ENCODE peak calls at places on chromosomes 4 and X, in seven cellular contexts. N, D, S, V, K, Y and L are unnamed samples.

GRCh38 chr4:85548841-85549240 is 73.9 kb downstream of the ARHGAP24 start:
- DNase-seq in S (no peak), K (no peak), V (no peak), Y (peak), D (no peak), N (no peak), L (no peak)

GRCh38 chr4:90084277-90084966 is 42.8 kb upstream of the CCSER1 start:
- DNase-seq in Y (no peak), K (no peak), D (no peak), N (no peak), S (no peak), V (no peak), L (no peak)

GRCh38 chrX:48589482-48590162 is 7.7 kb upstream of the WDR13 start:
- DNase-seq in N (no peak), V (no peak), K (no peak), D (no peak), Y (peak), S (no peak), L (no peak)

GRCh38 chrX:93422693-93423092 is 250.7 kb downstream of the NAP1L3 start:
- DNase-seq in Y (peak), D (no peak), N (no peak), K (peak), S (no peak), V (peak), L (no peak)

GRCh38 chr4:25161599-25161960 is 1.3 kb upstream of the SEPSECS start:
- DNase-seq in N (no peak), V (no peak), S (no peak), Y (peak), D (no peak), K (no peak), L (no peak)

GRCh38 chr4:36399762-36400353 is 118.4 kb downstream of the DTHD1 start:
- DNase-seq in D (no peak), S (no peak), V (peak), K (peak), N (no peak), Y (peak), L (no peak)

GRCh38 chr4:159308571-159309340 is 205.9 kb downstream of the RAPGEF2 start:
- DNase-seq in Y (no peak), N (no peak), V (no peak), D (no peak), K (no peak), S (no peak), L (no peak)

GRCh38 chr4:101142259-101142658 is 205.1 kb downstream of the PPP3CA start:
- DNase-seq in S (no peak), N (no peak), D (no peak), K (no peak), Y (no peak), V (no peak), L (no peak)

GRCh38 chr4:4782969-4783368 is 76.5 kb upstream of the MSX1 start:
- DNase-seq in N (no peak), Y (peak), S (peak), D (no peak), V (no peak), K (no peak), L (no peak)

GRCh38 chr4:168877407-168877778 is 132.7 kb downstream of the CBR4 start:
- DNase-seq in V (no peak), Y (peak), D (no peak), K (no peak), N (no peak), S (no peak), L (no peak)

DNA sequence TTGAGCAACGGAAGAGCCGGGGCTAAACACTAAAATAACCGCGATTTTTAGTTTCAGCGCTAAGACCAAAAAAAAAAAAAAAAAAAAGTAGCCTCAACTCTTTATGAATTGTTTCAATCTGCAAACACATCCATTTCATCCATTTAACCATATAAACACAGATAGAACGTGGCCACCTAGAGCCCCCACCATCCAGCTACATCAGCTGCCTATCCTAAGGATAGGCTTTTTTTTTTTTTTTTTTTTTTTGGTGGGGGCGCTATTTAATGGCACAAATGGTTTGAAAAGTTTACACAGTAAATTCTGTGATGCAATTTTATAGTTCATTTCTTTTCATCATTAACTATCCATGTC is 492 bp upstream of the HDAC8 start:
- DNase-seq in V (no peak), K (no peak), Y (no peak), S (no peak), N (no peak), D (no peak), L (no peak)
- H3K4me3 ChIP-seq in V (peak), K (peak), Y (peak), S (peak), N (peak), D (peak), L (peak)

GRCh38 chr4:57158221-57158620 is 48.0 kb upstream of the IGFBP7 start:
- DNase-seq in D (no peak), K (no peak), S (no peak), Y (peak), V (no peak), N (no peak), L (no peak)
- TF ChIP-seq CTCF in D (peak), K (peak), S (no peak), Y (no peak), V (no peak), N (no peak), L (no peak)

DNA sequence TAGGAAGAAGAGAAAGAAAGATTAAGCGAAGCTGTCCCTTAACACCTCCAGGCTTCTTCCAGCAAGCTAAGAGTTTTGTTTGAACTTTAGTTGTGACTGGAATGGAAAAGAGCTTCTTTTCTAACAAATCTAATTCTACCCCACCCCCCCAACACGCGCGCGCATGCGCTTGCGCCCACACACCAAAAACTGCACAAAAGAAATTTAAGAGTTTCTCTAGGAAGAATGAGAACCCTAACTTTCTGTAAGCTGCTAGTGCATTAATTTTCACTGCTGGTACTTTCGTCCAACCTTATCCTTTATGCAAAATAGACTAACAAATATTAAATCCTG is 9.0 kb upstream of the INTU start:
- DNase-seq in K (no peak), S (no peak), D (peak), V (no peak), N (no peak), Y (peak), L (no peak)
- H3K4me3 ChIP-seq in K (peak), S (peak), D (peak), V (no peak), N (peak), Y (peak), L (peak)

DNA sequence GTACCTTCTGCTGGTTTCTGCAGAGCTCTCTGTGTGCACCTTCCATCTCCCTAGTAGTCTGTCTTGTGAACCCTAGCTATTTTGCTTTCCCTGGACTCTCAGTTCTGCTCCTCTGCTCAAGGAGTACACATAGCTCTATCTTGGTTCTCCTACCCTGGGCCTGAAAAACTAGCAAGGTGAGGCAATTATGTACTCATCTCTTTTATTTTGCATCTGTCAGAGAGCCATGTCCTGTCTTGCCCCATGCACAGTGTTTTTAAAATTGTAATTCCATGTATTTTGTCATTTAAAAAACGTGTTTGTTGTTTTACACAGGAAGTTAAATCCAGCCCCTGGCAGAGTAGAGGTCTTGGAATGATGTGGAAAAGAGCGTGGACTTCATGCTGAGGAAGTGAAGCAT is 684.9 kb upstream of the CPEB2 start:
- DNase-seq in K (no peak), Y (no peak), S (no peak), V (no peak), D (no peak), N (no peak), L (no peak)
- TF ChIP-seq CTCF in K (no peak), Y (no peak), S (no peak), V (no peak), D (no peak), N (no peak), L (no peak)